ENCODE peak calls at places on chromosomes 12 and 14, in ten cellular contexts. A is T-cell; V is NCI-H187 treated with DMSO at 0.1 percent for 48 hours; H is activated CD4-positive, CD25-positive, alpha-beta regulatory T cell; L is KBM-7; G is effector CD4-positive, alpha-beta T cell; P is AG20443; U is SHP77; E is mesothelial cell of epicardium; S is left lung. D is an unnamed sample.

GRCh38 chr12:93982847-93983315 is 165.5 kb upstream of the PLXNC1 start:
- DNase-seq in L (peak), V (no peak), P (peak), S (no peak), E (no peak), H (no peak), G (no peak), A (no peak), U (no peak), D (no peak)

GRCh38 chr14:69342928-69343525 is 55.1 kb downstream of the ERH start:
- DNase-seq in U (no peak), E (no peak), H (no peak), S (no peak), L (no peak), A (no peak), V (no peak), G (no peak), P (no peak), D (no peak)

GRCh38 chr12:106152334-106152733 is 13.6 kb upstream of the NUAK1 start:
- DNase-seq in G (no peak), H (no peak), A (no peak), S (no peak), P (no peak), L (no peak), V (peak), E (no peak), U (peak), D (no peak)

GRCh38 chr12:1117970-1118563 is 127.0 kb downstream of the ERC1 start:
- DNase-seq in V (no peak), G (peak), P (peak), E (peak), U (peak), L (peak), A (peak), H (peak), S (no peak), D (peak)

GRCh38 chr14:54680636-54681035 is 113.7 kb downstream of the SAMD4A start:
- DNase-seq in V (no peak), S (no peak), P (no peak), G (no peak), H (no peak), E (no peak), A (no peak), U (no peak), L (no peak), D (no peak)

GRCh38 chr14:93729993-93730392 is 58.3 kb downstream of the PRIMA1 start:
- DNase-seq in V (no peak), S (no peak), G (no peak), E (no peak), A (no peak), L (no peak), U (no peak), P (no peak), H (no peak), D (no peak)

GRCh38 chr12:114921796-114922195 is 237.8 kb upstream of the TBX3 start:
- DNase-seq in U (no peak), L (no peak), H (no peak), S (no peak), E (no peak), P (no peak), A (no peak), G (no peak), V (no peak), D (no peak)

GRCh38 chr14:51783765-51784164 is 76.6 kb upstream of the GNG2 start:
- DNase-seq in U (no peak), H (no peak), E (no peak), G (no peak), V (no peak), S (no peak), L (no peak), P (peak), A (no peak), D (no peak)

GRCh38 chr14:104110491-104111209 is 25.1 kb downstream of the ASPG start:
- DNase-seq in E (peak), U (no peak), L (no peak), G (no peak), V (no peak), P (no peak), S (peak), A (no peak), H (no peak), D (no peak)

GRCh38 chr12:77603923-77604322 is 226.8 kb upstream of the NAV3 start:
- DNase-seq in V (no peak), P (no peak), H (no peak), L (no peak), E (no peak), G (no peak), S (no peak), A (no peak), U (no peak), D (no peak)

GRCh38 chr14:90425480-90425879 is 28.7 kb downstream of the CALM1 start:
- DNase-seq in V (no peak), G (no peak), E (no peak), P (no peak), L (no peak), S (no peak), H (no peak), U (no peak), A (no peak), D (no peak)

GRCh38 chr12:6336079-6336858 is 5.6 kb downstream of the TNFRSF1A start:
- DNase-seq in L (peak), H (no peak), G (peak), P (peak), E (peak), U (peak), A (peak), S (peak), V (peak), D (peak)

GRCh38 chr14:47500369-47500768 is 175.0 kb downstream of the MDGA2 start:
- DNase-seq in U (no peak), A (no peak), G (no peak), L (no peak), H (no peak), P (no peak), E (no peak), V (no peak), S (no peak), D (no peak)